ENCODE peak calls at places on chromosome 21, in ten cellular contexts. O is heart left ventricle; N is neural progenitor cell; M is Panc1; T is prostate gland; Q is body of pancreas; H is PC-9; W is OCI-LY7; G is CD8-positive, alpha-beta T cell; V is lower lobe of right lung. Y is an unnamed sample.

GRCh38 chr21:25626752-25627151 is 12.3 kb upstream of the JAM2 start:
- DNase-seq in O (peak; percentile 42), N (no peak), M (no peak), T (peak; percentile 19), Q (peak; percentile 23), H (no peak), W (no peak), G (no peak), V (no peak), Y (no peak)

GRCh38 chr21:14050121-14050520 is 160.6 kb downstream of the LIPI start:
- DNase-seq in O (no peak), N (no peak), M (no peak), T (no peak), Q (no peak), H (no peak), W (no peak), G (no peak), V (no peak), Y (no peak)

GRCh38 chr21:29749223-29749622 is 190.6 kb downstream of the GRIK1 start:
- DNase-seq in O (no peak), N (no peak), M (no peak), T (no peak), Q (no peak), H (no peak), W (no peak), G (no peak), V (no peak), Y (no peak)

GRCh38 chr21:38306407-38306806 is 49.6 kb downstream of the KCNJ15 start:
- DNase-seq in O (no peak), N (no peak), M (no peak), T (no peak), Q (no peak), H (no peak), W (no peak), G (no peak), V (no peak), Y (no peak)

GRCh38 chr21:42735061-42735460 is 81.6 kb downstream of the PDE9A start:
- DNase-seq in O (no peak), N (no peak), M (no peak), T (no peak), Q (no peak), H (no peak), W (no peak), G (no peak), V (no peak), Y (no peak)

GRCh38 chr21:31665397-31665796 is 5.9 kb downstream of the SOD1 start:
- DNase-seq in O (no peak), N (no peak), M (no peak), T (no peak), Q (no peak), H (no peak), W (no peak), G (no peak), V (no peak), Y (no peak)

GRCh38 chr21:35332841-35333426 is 283.8 kb upstream of the RUNX1 start:
- DNase-seq in O (no peak), N (no peak), M (no peak), T (no peak), Q (no peak), H (no peak), W (no peak), G (no peak), V (no peak), Y (no peak)

GRCh38 chr21:42041711-42042110 is 29.4 kb upstream of the UMODL1 start:
- DNase-seq in O (no peak), N (no peak), M (no peak), T (no peak), Q (no peak), H (no peak), W (no peak), G (no peak), V (peak; percentile 24), Y (peak; percentile 19)

GRCh38 chr21:44571844-44572782 is 1.4 kb upstream of the KRTAP10-4 start:
- DNase-seq in O (no peak), N (no peak), M (no peak), T (no peak), Q (no peak), H (no peak), W (no peak), G (no peak), V (peak; percentile 43), Y (no peak)

GRCh38 chr21:44571296-44571695 is 2.2 kb upstream of the KRTAP10-4 start:
- DNase-seq in O (no peak), N (no peak), M (no peak), T (no peak), Q (no peak), H (no peak), W (no peak), G (no peak), V (no peak), Y (no peak)

GRCh38 chr21:44568261-44568660 is 5.3 kb upstream of the KRTAP10-4 start:
- DNase-seq in O (no peak), N (no peak), M (no peak), T (no peak), Q (no peak), H (no peak), W (no peak), G (no peak), V (peak; percentile 35), Y (no peak)

GRCh38 chr21:44568667-44569556 is 4.6 kb upstream of the KRTAP10-4 start:
- DNase-seq in O (no peak), N (no peak), M (no peak), T (no peak), Q (no peak), H (no peak), W (no peak), G (no peak), V (no peak), Y (no peak)

DNA sequence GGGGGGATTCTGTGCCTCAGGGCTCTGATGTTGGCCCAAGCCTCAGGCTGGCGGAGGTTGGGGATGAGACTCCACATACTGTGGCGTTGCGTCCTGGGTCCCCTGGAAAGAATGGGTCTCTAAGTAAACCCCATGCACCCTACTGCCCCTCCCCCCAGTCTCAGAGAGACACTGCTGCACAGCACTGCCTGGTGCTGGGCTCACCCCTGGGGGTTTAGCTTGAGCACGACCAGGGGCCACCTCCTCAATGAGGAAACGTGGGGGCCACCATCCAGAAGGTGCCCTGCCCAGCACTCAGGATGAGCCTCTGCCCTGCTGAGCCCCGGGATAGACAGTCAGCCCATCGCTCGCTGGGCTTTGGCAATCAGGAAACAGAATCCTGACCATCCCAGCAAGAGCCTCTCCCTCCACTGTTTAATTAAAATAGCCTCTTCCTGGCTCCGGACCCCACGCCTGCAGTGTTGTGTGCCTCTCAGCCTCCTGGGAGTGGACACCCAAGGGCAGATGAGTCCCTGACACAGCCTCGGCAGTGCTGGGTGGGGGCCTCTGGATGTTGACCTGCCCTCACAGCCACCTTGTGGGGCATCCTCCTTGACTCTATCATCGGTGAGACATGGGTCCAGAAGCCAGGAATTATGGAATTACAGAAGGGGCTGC is 3.5 kb upstream of the KRTAP10-4 start:
- DNase-seq in O (no peak), N (no peak), M (no peak), T (no peak), Q (no peak), H (no peak), W (no peak), G (no peak), V (peak; percentile 31), Y (no peak)
- TF ChIP-seq CTCF in O (no peak), N (no peak), M (no peak), T (no peak), Q (no peak), H (no peak), W (no peak), G (no peak), V (no peak), Y (no peak)

DNA sequence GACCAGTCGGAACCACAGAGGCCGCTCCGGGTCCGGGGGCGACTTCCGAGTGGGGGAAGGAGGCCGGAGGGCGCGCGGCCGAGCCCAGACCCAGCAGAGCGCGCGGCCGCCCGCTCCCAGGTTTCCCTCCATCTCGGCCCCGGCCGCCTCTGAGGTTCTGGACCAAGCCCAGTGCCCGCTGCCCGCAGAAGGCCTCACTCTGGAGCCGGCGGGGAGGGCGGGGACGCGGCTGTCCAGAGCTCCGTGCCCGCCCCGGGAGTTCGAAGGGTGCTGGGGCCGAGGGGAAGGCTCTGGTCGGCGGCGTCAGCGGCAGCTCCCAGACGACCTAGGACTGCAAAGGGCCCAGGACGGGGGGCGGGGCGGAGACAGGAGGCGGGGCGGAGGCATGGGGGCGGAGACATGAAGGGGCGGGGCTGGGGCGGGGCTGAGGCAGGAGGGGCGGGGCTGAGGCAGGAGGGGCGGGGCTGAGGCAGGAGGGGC is 48.0 kb upstream of the SLC19A1 start:
- DNase-seq in O (peak; percentile 56), N (peak; percentile 80), M (no peak), T (peak; percentile 21), Q (peak; percentile 74), H (peak; percentile 8), W (peak; percentile 5), G (peak; percentile 71), V (peak; percentile 79), Y (peak; percentile 57)
- H3K9me3 ChIP-seq in O (no peaks in the 10 kb centered on the region), N (peaks cover 8% of the 10 kb centered on the region), M (peaks cover 6% of the 10 kb centered on the region), T (no peaks in the 10 kb centered on the region), Q (peaks cover 6% of the 10 kb centered on the region), H (no peaks in the 10 kb centered on the region), W (peaks cover 11% of the 10 kb centered on the region), G (peaks cover 7% of the 10 kb centered on the region), V (peaks cover 18% of the 10 kb centered on the region), Y (peaks cover 18% of the 10 kb centered on the region)

GRCh38 chr21:36716836-36717235 is 17.9 kb downstream of the SIM2 start:
- DNase-seq in O (no peak), N (no peak), M (no peak), T (no peak), Q (no peak), H (no peak), W (no peak), G (no peak), V (no peak), Y (no peak)

GRCh38 chr21:36719614-36720013 is 20.7 kb downstream of the SIM2 start:
- DNase-seq in O (no peak), N (no peak), M (no peak), T (peak; percentile 59), Q (peak; percentile 82), H (peak; percentile 52), W (no peak), G (no peak), V (no peak), Y (peak; percentile 95)

GRCh38 chr21:36717901-36718465 is 19.1 kb downstream of the SIM2 start:
- DNase-seq in O (no peak), N (no peak), M (no peak), T (no peak), Q (no peak), H (no peak), W (no peak), G (no peak), V (no peak), Y (no peak)

GRCh38 chr21:36716387-36716786 is 17.5 kb downstream of the SIM2 start:
- DNase-seq in O (no peak), N (no peak), M (no peak), T (no peak), Q (no peak), H (no peak), W (no peak), G (no peak), V (no peak), Y (no peak)

DNA sequence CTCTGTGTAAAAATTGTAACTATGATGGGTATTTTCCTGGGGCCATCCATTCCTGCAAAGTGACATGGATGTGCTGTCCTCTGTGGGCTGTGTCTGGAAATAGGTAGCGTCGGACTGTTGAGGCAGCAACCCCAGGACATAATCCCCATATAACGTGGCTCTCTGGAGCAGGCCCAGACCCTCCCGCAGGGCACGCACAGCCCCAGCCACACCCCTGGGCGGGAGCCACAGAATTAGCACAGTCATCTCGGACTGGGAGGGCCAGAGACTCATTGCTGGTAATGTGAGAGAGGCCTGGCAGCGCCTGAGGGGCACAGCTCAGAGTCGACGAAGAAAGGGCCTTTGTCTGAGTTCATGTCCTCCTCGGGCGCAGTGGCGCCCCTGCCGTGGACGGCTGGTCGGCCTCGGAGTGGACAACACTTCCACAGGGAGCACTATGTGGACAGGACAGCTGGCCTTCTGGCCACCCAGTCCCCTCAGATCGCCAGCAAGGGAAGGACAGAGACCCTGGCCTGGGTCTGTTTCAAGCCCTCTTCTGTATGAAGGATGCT is 20.1 kb downstream of the SIM2 start:
- DNase-seq in O (no peak), N (no peak), M (no peak), T (peak; percentile 34), Q (no peak), H (peak; percentile 64), W (no peak), G (no peak), V (no peak), Y (peak; percentile 88)
- H3K4me3 ChIP-seq in O (no peak overlapping the region), N (no peak overlapping the region), M (no peak overlapping the region), T (no peak overlapping the region), Q (no peak overlapping the region), H (no peak overlapping the region), W (no peak overlapping the region), G (no peak overlapping the region), V (no peak overlapping the region), Y (no peak overlapping the region)

DNA sequence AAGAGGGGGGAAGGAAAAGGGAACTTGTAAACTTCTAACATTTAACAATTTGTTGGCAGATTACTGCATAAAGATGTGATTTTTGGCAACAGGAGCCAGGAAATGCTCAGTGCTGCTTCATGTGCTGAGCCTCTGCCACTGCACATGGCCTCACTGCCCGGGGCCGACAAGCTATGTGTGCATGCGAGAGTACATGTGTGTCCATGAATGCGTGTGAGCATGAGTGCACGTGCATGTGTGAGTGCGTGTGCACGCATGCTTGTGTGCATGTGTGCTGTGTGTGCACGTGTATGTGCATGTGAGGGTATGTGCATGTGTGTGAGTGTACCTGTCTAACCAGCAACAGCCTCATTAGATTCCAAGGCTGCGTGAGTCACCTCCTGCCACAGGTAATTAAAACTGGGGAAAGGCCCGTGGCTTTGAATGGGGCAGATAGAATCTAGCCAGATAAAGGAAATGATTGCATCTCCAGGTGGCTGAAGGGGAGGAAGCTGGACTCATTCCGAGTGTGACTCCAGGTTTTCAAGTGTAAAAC is 41.4 kb upstream of the TSPEAR start:
- DNase-seq in O (no peak), N (no peak), M (no peak), T (peak; percentile 41), Q (no peak), H (peak; percentile 61), W (no peak), G (no peak), V (no peak), Y (no peak)
- TF ChIP-seq CTCF in O (no peak), N (no peak), M (no peak), T (no peak), Q (no peak), H (no peak), W (no peak), G (no peak), V (no peak), Y (no peak)

Y was measured in mucosa of descending colon.